ENCODE peak calls at places on chromosomes 6 and 20, in six cellular contexts. I is K562, B is A549, S is GM12878, Q is endothelial cell of umbilical vein, F is HepG2. V is an unnamed sample.

GRCh38 chr6:161876231-161876630 is 602.4 kb upstream of the AGPAT4 start:
- DNase-seq in I (no peak), B (no peak), S (no peak), Q (no peak), F (no peak), V (no peak)

GRCh38 chr20:34824026-34824860 is 1.2 kb downstream of the NCOA6 start:
- DNase-seq in I (peak; percentile 69), B (peak; percentile 84), S (peak; percentile 58), Q (peak; percentile 57), F (peak; percentile 79), V (peak; percentile 76)

GRCh38 chr6:10451828-10452509 is 37.1 kb upstream of the TFAP2A start:
- DNase-seq in I (no peak), B (peak; percentile 81), S (no peak), Q (no peak), F (no peak), V (peak; percentile 28)

GRCh38 chr20:1377984-1378742 is 14.7 kb downstream of the FKBP1A start:
- DNase-seq in I (no peak), B (no peak), S (no peak), Q (peak; percentile 72), F (peak; percentile 48), V (no peak)

GRCh38 chr6:46410330-46410953 is 80.8 kb downstream of the RCAN2 start:
- DNase-seq in I (peak; percentile 38), B (no peak), S (peak; percentile 21), Q (peak; percentile 50), F (peak; percentile 57), V (peak; percentile 48)

GRCh38 chr6:125200986-125201385 is 47.4 kb downstream of the TPD52L1 start:
- DNase-seq in I (no peak), B (no peak), S (no peak), Q (no peak), F (no peak), V (no peak)

GRCh38 chr6:5989141-5989723 is 17.5 kb downstream of the NRN1 start:
- DNase-seq in I (no peak), B (no peak), S (no peak), Q (no peak), F (no peak), V (peak; percentile 58)

GRCh38 chr20:59031326-59032022 is 661 bp downstream of the ATP5F1E start:
- DNase-seq in I (no peak), B (no peak), S (no peak), Q (peak; percentile 11), F (peak; percentile 31), V (peak; percentile 25)

DNA sequence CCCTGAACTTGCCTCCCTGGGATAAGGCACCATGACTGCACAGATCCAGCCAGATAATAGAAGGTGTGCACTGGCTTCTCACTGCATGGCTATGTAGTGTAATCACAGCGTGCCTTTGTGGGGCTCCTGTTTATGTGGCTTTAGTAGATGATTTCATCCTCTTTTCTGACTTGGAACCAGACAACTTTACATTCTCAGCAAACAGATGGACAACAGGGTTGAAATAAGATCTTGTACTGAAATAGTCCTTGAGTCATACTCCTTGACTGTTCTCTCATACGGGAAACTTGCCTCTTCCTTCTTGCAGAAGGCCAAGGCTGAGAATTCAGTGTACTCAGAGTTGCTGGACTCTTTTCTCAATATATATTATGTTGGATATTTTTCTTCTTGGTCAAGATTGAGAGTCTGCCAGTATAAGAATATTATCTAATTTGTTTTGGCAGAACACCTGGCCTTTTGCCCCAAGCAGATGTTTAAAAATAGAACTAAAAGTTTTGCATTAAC is 25.0 kb upstream of the RNF144B start:
- DNase-seq in I (no peak), B (no peak), S (no peak), Q (peak; percentile 84), F (no peak), V (no peak)
- TF ChIP-seq MYC in I (no peak), B (no peak), S (no peak), Q (no peak), F (no peak), V (no peak)

DNA sequence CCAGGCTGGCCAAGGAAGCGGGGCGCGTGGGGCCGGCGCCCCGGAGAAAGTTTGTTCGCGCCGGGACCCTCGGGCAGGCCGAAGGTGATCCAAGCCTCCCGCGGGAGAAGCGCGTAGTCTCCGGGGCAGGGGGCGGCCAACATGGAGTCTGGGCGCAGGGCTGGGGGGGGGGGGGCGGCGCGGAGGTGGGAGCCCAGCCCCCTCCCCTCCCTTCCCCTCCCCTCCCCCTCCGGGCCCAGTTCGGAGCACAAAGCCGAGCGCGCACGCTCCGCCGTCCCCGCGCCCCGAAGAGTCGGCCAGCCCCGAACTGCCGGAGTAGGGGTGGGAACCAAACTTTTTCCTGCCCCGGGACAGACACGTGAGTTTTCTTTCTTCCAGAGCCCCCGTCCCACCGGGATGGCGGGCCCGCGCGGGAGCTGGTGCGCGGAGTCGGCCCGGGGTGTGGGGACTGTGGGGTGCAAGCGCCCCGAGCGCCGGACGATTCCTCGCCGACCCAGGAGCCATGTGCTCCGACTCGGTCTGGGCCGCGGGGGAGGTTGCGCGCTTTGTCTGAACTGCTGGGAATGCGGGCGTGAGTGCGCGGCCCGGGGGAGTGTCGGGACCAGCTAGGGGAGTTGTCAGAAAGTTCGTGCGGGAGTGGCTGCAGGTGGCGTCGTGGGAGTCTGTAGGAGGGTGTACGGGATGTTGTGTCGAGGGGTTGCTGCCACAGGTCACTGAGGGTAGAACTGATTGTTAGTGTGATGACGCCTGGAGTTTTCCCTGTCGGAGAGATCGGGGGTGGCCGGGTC is 1.1 kb downstream of the TGIF2 start:
- DNase-seq in I (peak; percentile 77), B (peak; percentile 46), S (no peak), Q (peak; percentile 58), F (peak; percentile 73), V (peak; percentile 82)
- TF ChIP-seq POLR2A in I (peak; percentile 74), B (no peak), S (peak; percentile 85), Q (no peak), F (peak; percentile 43), V (no peak)

GRCh38 chr20:56345911-56346310 is 12.9 kb upstream of the FAM210B start:
- DNase-seq in I (no peak), B (no peak), S (no peak), Q (no peak), F (no peak), V (peak; percentile 55)

GRCh38 chr20:56350842-56351241 is 7.9 kb upstream of the FAM210B start:
- DNase-seq in I (no peak), B (no peak), S (no peak), Q (no peak), F (no peak), V (no peak)

GRCh38 chr20:56348306-56348695 is 10.5 kb upstream of the FAM210B start:
- DNase-seq in I (no peak), B (no peak), S (no peak), Q (peak; percentile 10), F (peak; percentile 74), V (no peak)

GRCh38 chr20:56347628-56348305 is 11.0 kb upstream of the FAM210B start:
- DNase-seq in I (no peak), B (no peak), S (no peak), Q (no peak), F (no peak), V (no peak)

GRCh38 chr20:56348746-56349145 is 10.0 kb upstream of the FAM210B start:
- DNase-seq in I (no peak), B (no peak), S (no peak), Q (peak; percentile 39), F (no peak), V (no peak)
- TF ChIP-seq MYC in I (no peak), B (no peak), S (no peak), Q (no peak), F (no peak), V (no peak)

DNA sequence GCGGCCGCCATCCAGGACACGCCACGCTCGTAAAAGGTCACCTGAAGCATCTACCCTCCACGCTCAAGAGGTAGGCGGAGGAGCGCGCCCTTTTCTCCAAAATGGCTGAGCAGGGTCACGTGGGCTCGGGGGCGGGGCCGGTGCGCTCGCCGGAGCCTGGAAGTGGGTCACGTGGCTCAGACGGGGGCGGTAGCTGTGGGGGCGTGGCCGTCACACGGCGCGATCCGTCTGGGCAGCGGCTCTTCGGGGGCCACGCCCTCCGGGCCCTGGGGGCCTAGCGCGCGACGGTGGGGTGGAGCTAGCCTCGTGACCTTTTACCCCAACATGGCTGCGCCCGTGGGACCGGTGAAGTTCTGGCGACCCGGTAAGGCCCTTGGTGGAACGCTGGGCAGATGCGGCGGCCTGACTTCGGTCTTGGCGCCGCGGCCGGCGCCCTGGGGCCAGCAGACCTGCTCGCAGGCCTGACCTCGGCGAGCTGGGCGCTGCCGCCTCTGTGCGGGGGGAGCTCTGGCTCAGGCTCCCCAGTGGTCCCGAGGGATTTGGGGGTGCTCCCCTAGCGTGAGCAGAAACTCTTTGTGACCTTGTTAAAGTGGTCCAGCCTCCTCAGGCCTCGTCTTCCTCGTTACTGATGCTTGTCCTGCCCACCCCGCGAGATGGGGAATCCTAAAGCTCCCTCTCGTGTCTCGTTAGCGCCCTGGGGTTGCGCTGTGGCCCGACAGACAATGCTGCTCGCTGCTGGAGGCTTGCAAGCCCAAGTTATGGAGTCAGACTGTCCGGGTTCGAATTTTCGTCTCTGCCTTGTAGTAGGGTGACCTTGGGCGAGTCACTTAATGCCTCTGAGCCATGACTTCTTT is at the start of gene DHX35:
- DNase-seq in I (peak; percentile 99), B (peak; percentile 91), S (peak; percentile 91), Q (peak; percentile 97), F (peak; percentile 97), V (peak; percentile 98)
- TF ChIP-seq POLR2A in I (peak; percentile 90), B (peak; percentile 30), S (peak; percentile 90), Q (peak; percentile 72), F (peak; percentile 79), V (peak; percentile 73)

DNA sequence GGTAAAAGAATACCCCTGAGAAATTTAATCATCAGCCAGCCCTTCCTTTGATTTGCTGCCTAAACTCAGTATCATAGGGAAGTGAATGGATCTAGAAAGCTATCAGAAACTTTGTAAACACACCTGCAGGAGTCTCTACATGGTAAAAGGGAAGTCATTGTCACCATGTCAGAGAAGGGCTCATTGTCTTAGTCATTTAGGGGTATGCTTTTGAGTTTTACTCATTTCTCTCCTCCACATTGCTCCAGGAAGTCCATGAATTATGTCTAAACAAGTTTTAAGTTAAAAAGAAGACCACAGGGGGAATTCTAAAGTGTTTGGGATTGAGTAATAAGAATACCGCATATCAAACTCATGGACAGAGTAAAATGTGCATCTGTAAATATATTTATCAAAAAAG is 2.5 kb downstream of the SLC17A1 start:
- DNase-seq in I (no peak), B (no peak), S (peak; percentile 2), Q (no peak), F (no peak), V (no peak)
- TF ChIP-seq MYC in I (no peak), B (no peak), S (no peak), Q (no peak), F (no peak), V (no peak)

DNA sequence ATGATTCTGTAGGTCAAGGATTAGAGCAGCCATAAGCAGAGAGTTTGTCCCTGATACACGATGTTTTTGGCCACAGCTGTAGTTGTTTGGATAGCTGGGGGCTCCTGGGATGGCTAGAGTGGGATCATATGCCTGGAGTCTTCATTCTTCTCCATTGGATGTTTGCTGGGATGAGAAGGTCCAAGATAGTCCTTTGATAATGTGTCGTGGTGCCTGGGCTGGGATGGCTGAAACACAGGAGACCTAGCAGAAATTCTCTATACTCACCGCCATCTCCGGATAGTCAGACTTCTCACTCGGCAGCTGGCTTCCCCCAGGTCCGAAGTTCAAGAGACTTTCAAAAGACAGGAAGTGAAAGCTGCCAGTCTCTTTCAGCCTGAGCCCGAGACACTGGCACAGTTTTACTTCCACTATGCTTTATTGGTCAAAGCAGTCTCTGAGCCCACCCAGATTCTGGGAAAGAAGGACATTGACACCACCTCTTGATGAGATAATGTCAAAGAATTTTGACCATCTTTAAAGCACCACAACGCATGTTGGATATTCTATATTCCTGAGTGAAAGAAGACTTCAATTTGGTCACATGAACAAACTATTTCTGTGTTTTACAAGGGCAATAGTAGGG is 16.0 kb downstream of the MARCKS start:
- DNase-seq in I (no peak), B (peak; percentile 8), S (no peak), Q (peak; percentile 49), F (peak; percentile 88), V (peak; percentile 43)
- TF ChIP-seq POLR2A in I (no peak), B (no peak), S (no peak), Q (no peak), F (peak; percentile 24), V (no peak)